ENCODE peak calls at places on chromosomes 7 and 10, in six cellular contexts. One of them, this sample, is unnamed.

GRCh38 chr10:11177926-11178453 is 160.3 kb downstream of the CELF2 start:
- DNase-seq in SJSA1: no peak
- DNase-seq in CD4-positive, alpha-beta memory T cell: no peak
- DNase-seq in GM23248: no peak
- DNase-seq in kidney: peak
- DNase-seq in heart right ventricle: peak
- DNase-seq in this sample: no peak

GRCh38 chr7:4965295-4966022 is 6.5 kb upstream of the MMD2 start:
- DNase-seq in SJSA1: no peak
- DNase-seq in CD4-positive, alpha-beta memory T cell: no peak
- DNase-seq in GM23248: no peak
- DNase-seq in kidney: no peak
- DNase-seq in heart right ventricle: no peak
- DNase-seq in this sample: no peak

GRCh38 chr10:82396886-82397285 is 521.9 kb downstream of the NRG3 start:
- DNase-seq in SJSA1: no peak
- DNase-seq in CD4-positive, alpha-beta memory T cell: no peak
- DNase-seq in GM23248: no peak
- DNase-seq in kidney: no peak
- DNase-seq in heart right ventricle: no peak
- DNase-seq in this sample: no peak

GRCh38 chr7:36045830-36046341 is 107.2 kb upstream of the EEPD1 start:
- DNase-seq in SJSA1: no peak
- DNase-seq in CD4-positive, alpha-beta memory T cell: no peak
- DNase-seq in GM23248: no peak
- DNase-seq in kidney: no peak
- DNase-seq in heart right ventricle: no peak
- DNase-seq in this sample: no peak

GRCh38 chr10:103451091-103451801 is 924 bp downstream of the CALHM2 start:
- DNase-seq in SJSA1: no peak
- DNase-seq in CD4-positive, alpha-beta memory T cell: peak
- DNase-seq in GM23248: peak
- DNase-seq in kidney: peak
- DNase-seq in heart right ventricle: peak
- DNase-seq in this sample: no peak

GRCh38 chr7:130489140-130489967 is 2.5 kb upstream of the MEST start:
- DNase-seq in SJSA1: no peak
- DNase-seq in CD4-positive, alpha-beta memory T cell: no peak
- DNase-seq in GM23248: no peak
- DNase-seq in kidney: no peak
- DNase-seq in heart right ventricle: no peak
- DNase-seq in this sample: no peak

GRCh38 chr7:1977876-1978441 is 254.8 kb downstream of the MAD1L1 start:
- DNase-seq in SJSA1: no peak
- DNase-seq in CD4-positive, alpha-beta memory T cell: no peak
- DNase-seq in GM23248: no peak
- DNase-seq in kidney: peak
- DNase-seq in heart right ventricle: no peak
- DNase-seq in this sample: no peak

GRCh38 chr7:14924398-14924797 is 21.8 kb upstream of the DGKB start:
- DNase-seq in SJSA1: no peak
- DNase-seq in CD4-positive, alpha-beta memory T cell: no peak
- DNase-seq in GM23248: peak
- DNase-seq in kidney: no peak
- DNase-seq in heart right ventricle: no peak
- DNase-seq in this sample: no peak

GRCh38 chr10:70352401-70353097 is 29.9 kb downstream of the LRRC20 start:
- DNase-seq in SJSA1: no peak
- DNase-seq in CD4-positive, alpha-beta memory T cell: no peak
- DNase-seq in GM23248: no peak
- DNase-seq in kidney: no peak
- DNase-seq in heart right ventricle: no peak
- DNase-seq in this sample: peak

GRCh38 chr7:6406121-6406520 is 41.6 kb downstream of the DAGLB start:
- DNase-seq in SJSA1: no peak
- DNase-seq in CD4-positive, alpha-beta memory T cell: no peak
- DNase-seq in GM23248: no peak
- DNase-seq in kidney: peak
- DNase-seq in heart right ventricle: no peak
- DNase-seq in this sample: no peak

GRCh38 chr10:57579926-57580325 is 687.8 kb downstream of the IPMK start:
- DNase-seq in SJSA1: no peak
- DNase-seq in CD4-positive, alpha-beta memory T cell: no peak
- DNase-seq in GM23248: peak
- DNase-seq in kidney: no peak
- DNase-seq in heart right ventricle: no peak
- DNase-seq in this sample: no peak

GRCh38 chr7:92657391-92657790 is 67.2 kb upstream of the FAM133B start:
- DNase-seq in SJSA1: no peak
- DNase-seq in CD4-positive, alpha-beta memory T cell: no peak
- DNase-seq in GM23248: no peak
- DNase-seq in kidney: no peak
- DNase-seq in heart right ventricle: no peak
- DNase-seq in this sample: no peak

GRCh38 chr7:92655346-92655884 is 65.2 kb upstream of the FAM133B start:
- DNase-seq in SJSA1: no peak
- DNase-seq in CD4-positive, alpha-beta memory T cell: no peak
- DNase-seq in GM23248: no peak
- DNase-seq in kidney: no peak
- DNase-seq in heart right ventricle: no peak
- DNase-seq in this sample: no peak

GRCh38 chr7:92652536-92652935 is 62.3 kb upstream of the FAM133B start:
- DNase-seq in SJSA1: no peak
- DNase-seq in CD4-positive, alpha-beta memory T cell: no peak
- DNase-seq in GM23248: no peak
- DNase-seq in kidney: no peak
- DNase-seq in heart right ventricle: no peak
- DNase-seq in this sample: no peak

GRCh38 chr7:92650391-92650790 is 60.2 kb upstream of the FAM133B start:
- DNase-seq in SJSA1: no peak
- DNase-seq in CD4-positive, alpha-beta memory T cell: no peak
- DNase-seq in GM23248: no peak
- DNase-seq in kidney: no peak
- DNase-seq in heart right ventricle: no peak
- DNase-seq in this sample: no peak

DNA sequence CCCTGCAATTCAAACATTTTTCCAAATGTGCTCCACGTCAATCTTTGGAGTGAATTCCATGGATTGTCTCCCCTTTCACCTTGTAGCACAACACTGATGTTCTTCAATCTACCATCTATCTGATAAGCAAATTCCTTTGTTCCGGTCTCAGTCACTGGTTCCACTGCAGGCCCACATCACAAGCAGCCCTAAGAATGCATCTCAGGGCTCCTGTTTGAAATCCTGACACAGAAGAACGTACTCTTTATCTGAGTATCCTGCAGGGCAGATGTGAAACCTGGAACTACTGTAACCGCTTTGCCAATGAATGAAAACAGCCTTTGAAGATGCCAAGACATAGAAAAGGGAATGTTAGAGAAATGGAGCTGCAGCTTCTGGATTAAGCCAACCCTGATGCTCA is 62.9 kb upstream of the FAM133B start:
- DNase-seq in SJSA1: no peak
- DNase-seq in CD4-positive, alpha-beta memory T cell: no peak
- DNase-seq in GM23248: no peak
- DNase-seq in kidney: no peak
- DNase-seq in heart right ventricle: no peak
- DNase-seq in this sample: no peak
- H3K27ac ChIP-seq in SJSA1: no peak
- H3K27ac ChIP-seq in CD4-positive, alpha-beta memory T cell: no peak
- H3K27ac ChIP-seq in GM23248: no peak
- H3K27ac ChIP-seq in kidney: no peak
- H3K27ac ChIP-seq in heart right ventricle: no peak
- H3K27ac ChIP-seq in this sample: no peak

GRCh38 chr7:105027176-105027853 is 13.3 kb downstream of the KMT2E start:
- DNase-seq in SJSA1: no peak
- DNase-seq in CD4-positive, alpha-beta memory T cell: no peak
- DNase-seq in GM23248: no peak
- DNase-seq in kidney: no peak
- DNase-seq in heart right ventricle: no peak
- DNase-seq in this sample: no peak
- H3K27ac ChIP-seq in SJSA1: no peak
- H3K27ac ChIP-seq in CD4-positive, alpha-beta memory T cell: no peak
- H3K27ac ChIP-seq in GM23248: no peak
- H3K27ac ChIP-seq in kidney: no peak
- H3K27ac ChIP-seq in heart right ventricle: no peak
- H3K27ac ChIP-seq in this sample: no peak

DNA sequence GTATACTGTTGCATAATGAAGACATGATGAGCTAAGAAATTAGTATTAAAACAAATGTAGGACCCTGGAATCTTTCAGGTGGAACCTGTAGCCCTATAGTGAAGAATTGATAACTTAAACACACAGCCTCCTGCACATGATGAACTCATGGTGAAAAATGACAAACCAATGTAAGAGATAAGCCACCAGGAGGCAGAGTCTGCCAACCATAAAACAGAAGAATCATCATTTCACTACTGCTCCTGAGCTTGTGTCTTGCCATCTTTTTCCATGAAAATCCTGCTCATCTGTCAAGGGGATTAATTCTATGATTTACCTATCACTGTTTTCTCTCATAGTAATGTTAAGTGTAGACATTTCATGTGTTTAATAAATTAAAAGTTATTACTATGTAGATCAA is 363.9 kb downstream of the MALRD1 start:
- DNase-seq in SJSA1: no peak
- DNase-seq in CD4-positive, alpha-beta memory T cell: no peak
- DNase-seq in GM23248: peak
- DNase-seq in kidney: no peak
- DNase-seq in heart right ventricle: no peak
- DNase-seq in this sample: no peak
- H3K27ac ChIP-seq in SJSA1: no peak
- H3K27ac ChIP-seq in CD4-positive, alpha-beta memory T cell: no peak
- H3K27ac ChIP-seq in GM23248: no peak
- H3K27ac ChIP-seq in kidney: no peak
- H3K27ac ChIP-seq in heart right ventricle: no peak
- H3K27ac ChIP-seq in this sample: no peak

GRCh38 chr7:106871793-106872571 is 6.9 kb downstream of the PIK3CG start:
- DNase-seq in SJSA1: no peak
- DNase-seq in CD4-positive, alpha-beta memory T cell: no peak
- DNase-seq in GM23248: no peak
- DNase-seq in kidney: no peak
- DNase-seq in heart right ventricle: no peak
- DNase-seq in this sample: no peak

GRCh38 chr7:106870528-106870927 is 5.4 kb downstream of the PIK3CG start:
- DNase-seq in SJSA1: no peak
- DNase-seq in CD4-positive, alpha-beta memory T cell: no peak
- DNase-seq in GM23248: no peak
- DNase-seq in kidney: no peak
- DNase-seq in heart right ventricle: no peak
- DNase-seq in this sample: no peak

GRCh38 chr7:106868364-106868763 is 3.3 kb downstream of the PIK3CG start:
- DNase-seq in SJSA1: no peak
- DNase-seq in CD4-positive, alpha-beta memory T cell: no peak
- DNase-seq in GM23248: no peak
- DNase-seq in kidney: no peak
- DNase-seq in heart right ventricle: no peak
- DNase-seq in this sample: no peak

GRCh38 chr7:106870983-106871410 is 5.9 kb downstream of the PIK3CG start:
- DNase-seq in SJSA1: no peak
- DNase-seq in CD4-positive, alpha-beta memory T cell: no peak
- DNase-seq in GM23248: peak
- DNase-seq in kidney: no peak
- DNase-seq in heart right ventricle: no peak
- DNase-seq in this sample: no peak

DNA sequence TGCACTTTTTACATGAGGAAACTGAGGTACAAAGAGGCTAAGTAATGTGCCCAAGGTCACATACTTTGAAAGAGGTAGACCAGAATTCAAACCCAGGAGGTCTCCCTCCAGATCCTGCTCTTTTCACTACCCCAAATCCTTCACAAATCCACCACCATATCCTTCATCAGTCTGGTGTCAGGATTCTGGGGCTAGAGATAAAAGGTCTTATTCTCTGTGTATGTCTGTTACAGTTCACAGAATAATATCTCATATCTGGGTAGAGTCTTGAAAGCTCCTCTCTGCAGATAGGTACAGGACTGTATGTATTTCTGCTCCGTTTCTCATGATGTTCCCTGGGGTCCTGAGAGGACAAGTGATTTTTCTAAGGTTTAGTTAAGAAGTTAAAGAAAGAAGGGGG is 4.9 kb downstream of the PIK3CG start:
- DNase-seq in SJSA1: no peak
- DNase-seq in CD4-positive, alpha-beta memory T cell: no peak
- DNase-seq in GM23248: no peak
- DNase-seq in kidney: no peak
- DNase-seq in heart right ventricle: no peak
- DNase-seq in this sample: no peak
- H3K27ac ChIP-seq in SJSA1: no peak
- H3K27ac ChIP-seq in CD4-positive, alpha-beta memory T cell: no peak
- H3K27ac ChIP-seq in GM23248: no peak
- H3K27ac ChIP-seq in kidney: no peak
- H3K27ac ChIP-seq in heart right ventricle: no peak
- H3K27ac ChIP-seq in this sample: peak

GRCh38 chr7:96244992-96245292 is 77.0 kb downstream of the SLC25A13 start:
- DNase-seq in SJSA1: no peak
- DNase-seq in CD4-positive, alpha-beta memory T cell: no peak
- DNase-seq in GM23248: no peak
- DNase-seq in kidney: no peak
- DNase-seq in heart right ventricle: no peak
- DNase-seq in this sample: no peak

GRCh38 chr7:96244244-96244991 is 77.5 kb downstream of the SLC25A13 start:
- DNase-seq in SJSA1: no peak
- DNase-seq in CD4-positive, alpha-beta memory T cell: no peak
- DNase-seq in GM23248: no peak
- DNase-seq in kidney: no peak
- DNase-seq in heart right ventricle: no peak
- DNase-seq in this sample: no peak

GRCh38 chr7:96250776-96251361 is 71.0 kb downstream of the SLC25A13 start:
- DNase-seq in SJSA1: no peak
- DNase-seq in CD4-positive, alpha-beta memory T cell: no peak
- DNase-seq in GM23248: no peak
- DNase-seq in kidney: no peak
- DNase-seq in heart right ventricle: no peak
- DNase-seq in this sample: no peak

GRCh38 chr7:96246972-96247371 is 74.9 kb downstream of the SLC25A13 start:
- DNase-seq in SJSA1: no peak
- DNase-seq in CD4-positive, alpha-beta memory T cell: no peak
- DNase-seq in GM23248: no peak
- DNase-seq in kidney: no peak
- DNase-seq in heart right ventricle: no peak
- DNase-seq in this sample: no peak

GRCh38 chr7:96248405-96248804 is 73.5 kb downstream of the SLC25A13 start:
- DNase-seq in SJSA1: no peak
- DNase-seq in CD4-positive, alpha-beta memory T cell: no peak
- DNase-seq in GM23248: no peak
- DNase-seq in kidney: no peak
- DNase-seq in heart right ventricle: no peak
- DNase-seq in this sample: no peak
- H3K27ac ChIP-seq in SJSA1: no peak
- H3K27ac ChIP-seq in CD4-positive, alpha-beta memory T cell: no peak
- H3K27ac ChIP-seq in GM23248: no peak
- H3K27ac ChIP-seq in kidney: no peak
- H3K27ac ChIP-seq in heart right ventricle: no peak
- H3K27ac ChIP-seq in this sample: no peak